ENCODE peak calls at places on chromosomes 5 and 9, in seven cellular contexts. J, Q, L, X, Y, E and G are unnamed samples. For H3K36me3, the result is how much of the 10 kb centered on the place peaks cover.

GRCh38 chr9:81002242-81002641 is 687.1 kb downstream of the TLE1 start:
- DNase-seq in J (no peak), E (no peak), Y (no peak), X (no peak), Q (no peak), L (no peak), G (peak)

GRCh38 chr5:2441496-2442180 is 309.8 kb downstream of the IRX2 start:
- DNase-seq in L (peak), X (no peak), Q (no peak), E (no peak), Y (no peak), J (no peak), G (no peak)

GRCh38 chr9:81789751-81790150 is 100.4 kb upstream of the TLE1 start:
- DNase-seq in Q (no peak), J (no peak), E (no peak), X (no peak), Y (no peak), L (no peak), G (no peak)

GRCh38 chr9:33202552-33203300 is 35.6 kb upstream of the B4GALT1 start:
- DNase-seq in X (peak), Y (peak), E (no peak), Q (no peak), J (peak), L (peak), G (no peak)

GRCh38 chr9:133534346-133535284 is at the start of gene ADAMTSL2:
- DNase-seq in L (peak), J (no peak), X (peak), Y (peak), Q (no peak), E (peak), G (no peak)

GRCh38 chr9:98644011-98644410 is 64.7 kb downstream of the GABBR2 start:
- DNase-seq in Q (no peak), E (no peak), J (no peak), L (no peak), Y (no peak), X (no peak), G (no peak)

GRCh38 chr5:81393783-81394718 is at the start of gene ACOT12:
- DNase-seq in X (no peak), Y (no peak), L (no peak), E (no peak), J (no peak), Q (no peak), G (no peak)

GRCh38 chr9:68669189-68669588 is 35.9 kb upstream of the PIP5K1B start:
- DNase-seq in J (no peak), E (no peak), L (no peak), Q (no peak), X (no peak), Y (no peak), G (no peak)

GRCh38 chr5:160970605-160971191 is 118.7 kb upstream of the ATP10B start:
- DNase-seq in L (no peak), E (no peak), Y (no peak), X (no peak), J (no peak), Q (no peak), G (no peak)

GRCh38 chr5:98333921-98334320 is 439.5 kb upstream of the RGMB start:
- DNase-seq in E (no peak), J (no peak), Q (no peak), Y (no peak), X (no peak), L (no peak), G (no peak)

GRCh38 chr9:136542246-136543041 is 3.4 kb downstream of the NOTCH1 start:
- DNase-seq in Y (no peak), E (no peak), J (no peak), Q (no peak), X (no peak), L (no peak), G (no peak)
- H3K4me3 ChIP-seq in Y (no peak), E (no peak), J (no peak), Q (no peak), X (no peak), L (peak), G (no peak)

DNA sequence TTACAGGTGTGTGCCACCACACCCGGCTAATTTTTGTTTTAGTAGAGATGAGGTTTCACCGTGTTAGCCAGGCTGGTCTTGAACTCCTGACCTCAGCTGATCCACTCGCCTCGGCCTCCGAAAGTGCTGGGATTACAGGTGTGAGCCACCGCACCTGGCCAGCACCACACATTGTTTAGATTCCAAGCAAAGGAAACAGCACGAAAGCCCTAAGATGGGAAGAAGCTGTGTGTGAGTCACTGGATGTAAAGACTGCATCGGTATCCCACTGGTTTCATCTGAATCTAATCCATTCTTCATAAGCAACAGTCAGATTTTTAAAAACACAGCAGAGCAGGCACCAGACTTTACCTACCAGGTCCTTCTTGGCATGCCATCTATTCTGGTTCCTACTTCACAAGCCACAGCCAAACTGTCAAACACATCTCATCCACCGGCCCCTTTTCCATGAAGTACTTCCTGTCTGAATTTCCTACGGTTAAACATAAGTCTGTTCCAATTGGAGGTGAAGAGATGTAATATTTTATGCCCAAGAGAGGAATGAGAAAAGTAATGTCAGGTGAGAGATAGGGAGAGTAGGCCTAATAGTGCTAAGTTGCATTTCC is 17.4 kb downstream of the UBTD2 start:
- DNase-seq in X (no peak), Q (no peak), E (no peak), J (no peak), Y (no peak), L (no peak), G (no peak)
- TF ChIP-seq CTCF in X (no peak), Q (no peak), E (no peak), J (no peak), Y (no peak), L (no peak), G (no peak)

GRCh38 chr5:179621551-179621971 is 1.9 kb downstream of the HNRNPH1 start:
- DNase-seq in X (no peak), Q (no peak), J (peak), L (no peak), E (no peak), Y (no peak), G (no peak)

GRCh38 chr5:179620703-179621350 is 2.6 kb downstream of the HNRNPH1 start:
- DNase-seq in E (no peak), Q (no peak), Y (no peak), X (no peak), J (no peak), L (no peak), G (no peak)

GRCh38 chr5:179618923-179619554 is 4.4 kb downstream of the HNRNPH1 start:
- DNase-seq in Y (no peak), X (no peak), Q (no peak), J (peak), L (no peak), E (no peak), G (no peak)

GRCh38 chr5:179619776-179620175 is 3.7 kb downstream of the HNRNPH1 start:
- DNase-seq in J (no peak), Y (no peak), E (no peak), L (no peak), X (no peak), Q (no peak), G (no peak)

GRCh38 chr5:179620293-179620692 is 3.2 kb downstream of the HNRNPH1 start:
- DNase-seq in Q (no peak), X (no peak), J (peak), E (no peak), L (no peak), Y (no peak), G (no peak)
- H3K36me3 ChIP-seq in Q (under half), X (under half), J (half or more), E (under half), L (half or more), Y (under half), G (under half)

GRCh38 chr5:150447188-150447587 is 2.4 kb downstream of the RPS14 start:
- DNase-seq in Q (no peak), X (no peak), E (no peak), L (no peak), J (no peak), Y (no peak), G (no peak)

GRCh38 chr5:150449491-150450339 is at the start of gene RPS14:
- DNase-seq in J (peak), X (peak), E (peak), L (peak), Q (peak), Y (peak), G (peak)

GRCh38 chr5:150446583-150446982 is 3.0 kb downstream of the RPS14 start:
- DNase-seq in J (no peak), Q (no peak), L (no peak), Y (no peak), X (no peak), E (no peak), G (no peak)

GRCh38 chr5:150448960-150449490 is 514 bp downstream of the RPS14 start:
- DNase-seq in Q (no peak), E (peak), Y (no peak), J (no peak), L (no peak), X (no peak), G (no peak)

GRCh38 chr5:150448353-150448752 is 1.2 kb downstream of the RPS14 start:
- DNase-seq in E (no peak), Y (no peak), X (no peak), L (no peak), Q (no peak), J (no peak), G (no peak)
- H3K4me3 ChIP-seq in E (peak), Y (peak), X (peak), L (peak), Q (peak), J (peak), G (peak)

DNA sequence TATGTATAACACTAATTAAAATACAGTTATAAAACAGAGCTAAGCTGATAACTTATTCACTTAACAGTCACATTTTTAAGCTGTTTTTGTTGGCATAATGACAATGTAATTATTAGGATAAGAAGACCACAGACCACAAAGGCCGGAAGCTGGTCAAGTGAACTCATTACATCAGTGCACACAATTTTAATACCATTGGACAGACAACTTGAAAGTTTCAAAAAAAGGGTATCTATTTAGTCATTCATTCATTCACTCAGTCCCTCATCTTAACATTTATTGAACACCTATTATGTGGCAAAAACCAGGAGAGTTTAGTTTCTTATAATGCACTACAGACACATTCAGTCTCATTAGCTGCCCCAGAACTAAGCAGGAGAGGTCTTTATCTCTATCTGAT is 11.6 kb downstream of the ERP44 start:
- DNase-seq in X (no peak), E (no peak), J (no peak), Q (no peak), Y (no peak), L (no peak), G (no peak)
- TF ChIP-seq CTCF in X (no peak), E (no peak), J (no peak), Q (no peak), Y (no peak), L (no peak), G (no peak)

GRCh38 chr9:136499935-136500910 is 17.4 kb upstream of the SEC16A start:
- DNase-seq in X (no peak), E (no peak), Y (no peak), L (no peak), Q (no peak), J (no peak), G (no peak)

GRCh38 chr9:136496801-136497620 is 14.2 kb upstream of the SEC16A start:
- DNase-seq in L (no peak), J (no peak), Q (no peak), Y (no peak), X (no peak), E (no peak), G (no peak)

GRCh38 chr9:136497916-136498695 is 15.3 kb upstream of the SEC16A start:
- DNase-seq in L (no peak), Y (no peak), X (no peak), E (no peak), Q (no peak), J (no peak), G (no peak)

GRCh38 chr9:136501686-136502085 is 18.8 kb upstream of the SEC16A start:
- DNase-seq in Y (no peak), Q (no peak), J (no peak), X (no peak), E (no peak), L (no peak), G (no peak)

DNA sequence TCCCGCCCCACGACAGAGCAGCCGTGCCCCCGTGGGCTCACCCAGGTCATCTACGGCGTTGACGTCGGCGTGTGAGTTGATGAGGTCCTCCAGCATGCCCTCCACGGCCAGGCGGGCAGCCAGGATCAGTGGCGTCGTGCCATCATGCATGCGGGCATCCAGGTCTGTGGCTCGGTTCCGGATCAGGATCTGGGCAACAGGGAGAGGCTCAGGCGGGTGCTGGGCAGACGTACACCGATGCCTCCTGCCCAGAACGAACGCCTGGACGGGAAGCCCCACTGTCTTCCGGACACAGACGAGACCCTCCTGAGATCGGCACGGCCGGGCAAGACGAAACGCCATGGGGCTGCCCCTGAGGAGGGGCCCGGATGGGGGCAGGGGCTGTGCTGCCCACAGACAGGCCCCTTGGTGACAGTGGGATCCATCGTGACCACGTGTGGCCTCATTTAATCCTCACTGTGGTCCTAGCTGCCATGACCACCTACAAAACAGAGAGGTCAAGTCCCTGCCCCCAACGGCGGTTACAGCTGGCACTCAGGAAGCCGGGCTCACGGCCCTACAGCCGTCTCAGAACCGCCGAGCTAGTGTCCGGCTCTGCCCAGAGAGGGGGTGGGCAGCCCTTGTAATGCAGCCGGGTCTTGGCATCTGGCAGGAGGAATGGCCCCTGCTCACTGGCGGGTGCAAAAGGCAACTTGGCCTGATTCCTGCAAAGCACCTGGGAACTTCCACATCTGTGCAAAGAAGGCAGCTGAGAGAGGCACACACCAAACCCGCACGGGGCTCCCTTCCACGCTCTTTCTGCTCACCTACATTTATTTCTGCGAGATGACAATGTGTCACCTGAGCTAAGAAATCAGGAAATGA is 16.5 kb upstream of the SEC16A start:
- DNase-seq in Q (no peak), J (no peak), L (no peak), X (no peak), Y (no peak), E (no peak), G (no peak)
- H3K36me3 ChIP-seq in Q (under half), J (half or more), L (half or more), X (under half), Y (under half), E (under half), G (under half)

GRCh38 chr5:37198842-37199241 is 50.3 kb downstream of the CPLANE1 start:
- DNase-seq in J (no peak), Y (no peak), X (no peak), Q (no peak), E (no peak), L (no peak), G (no peak)

GRCh38 chr5:37198066-37198465 is 51.1 kb downstream of the CPLANE1 start:
- DNase-seq in J (no peak), Y (no peak), Q (no peak), L (no peak), X (no peak), E (no peak), G (no peak)

DNA sequence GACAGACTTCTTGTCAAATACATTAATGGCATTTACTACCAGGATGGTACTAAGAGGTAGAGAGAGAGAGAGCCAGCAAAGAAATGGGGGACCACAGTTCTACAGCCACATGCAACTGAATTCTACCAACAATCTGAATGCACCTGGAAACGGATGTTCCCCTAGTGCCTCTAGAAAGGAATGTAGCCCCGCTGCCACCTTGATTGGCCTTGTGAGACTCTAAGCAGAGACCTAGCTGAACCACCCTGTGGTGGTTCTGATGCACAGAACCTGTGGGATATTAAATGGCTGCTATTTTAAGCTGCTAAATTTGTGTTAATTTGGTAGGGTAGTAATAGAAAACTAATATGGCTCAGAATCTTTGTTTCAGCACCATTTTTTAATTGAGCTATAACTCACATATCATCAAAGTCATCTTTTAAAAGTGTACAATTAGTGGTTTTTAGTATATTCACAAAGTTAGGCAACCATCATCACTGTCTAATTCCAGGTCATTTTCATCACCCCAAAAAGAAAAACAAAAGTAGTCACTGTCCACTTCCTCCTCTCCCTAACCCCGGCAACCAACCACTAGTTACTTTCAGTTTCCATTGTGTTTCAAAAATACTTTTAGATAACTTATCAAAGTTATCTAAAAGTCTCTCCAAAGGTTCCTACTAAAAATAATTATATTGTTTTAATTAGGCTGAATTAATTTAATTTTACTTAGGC is 51.7 kb downstream of the CPLANE1 start:
- DNase-seq in Q (no peak), Y (no peak), L (no peak), J (no peak), X (no peak), E (no peak), G (no peak)
- H3K4me3 ChIP-seq in Q (no peak), Y (no peak), L (no peak), J (no peak), X (no peak), E (no peak), G (no peak)

GRCh38 chr5:172052454-172053236 is 46.2 kb upstream of the FBXW11 start:
- DNase-seq in E (no peak), X (peak), Q (no peak), L (peak), Y (no peak), J (peak), G (no peak)
- TF ChIP-seq CTCF in E (no peak), X (peak), Q (no peak), L (no peak), Y (no peak), J (no peak), G (peak)

DNA sequence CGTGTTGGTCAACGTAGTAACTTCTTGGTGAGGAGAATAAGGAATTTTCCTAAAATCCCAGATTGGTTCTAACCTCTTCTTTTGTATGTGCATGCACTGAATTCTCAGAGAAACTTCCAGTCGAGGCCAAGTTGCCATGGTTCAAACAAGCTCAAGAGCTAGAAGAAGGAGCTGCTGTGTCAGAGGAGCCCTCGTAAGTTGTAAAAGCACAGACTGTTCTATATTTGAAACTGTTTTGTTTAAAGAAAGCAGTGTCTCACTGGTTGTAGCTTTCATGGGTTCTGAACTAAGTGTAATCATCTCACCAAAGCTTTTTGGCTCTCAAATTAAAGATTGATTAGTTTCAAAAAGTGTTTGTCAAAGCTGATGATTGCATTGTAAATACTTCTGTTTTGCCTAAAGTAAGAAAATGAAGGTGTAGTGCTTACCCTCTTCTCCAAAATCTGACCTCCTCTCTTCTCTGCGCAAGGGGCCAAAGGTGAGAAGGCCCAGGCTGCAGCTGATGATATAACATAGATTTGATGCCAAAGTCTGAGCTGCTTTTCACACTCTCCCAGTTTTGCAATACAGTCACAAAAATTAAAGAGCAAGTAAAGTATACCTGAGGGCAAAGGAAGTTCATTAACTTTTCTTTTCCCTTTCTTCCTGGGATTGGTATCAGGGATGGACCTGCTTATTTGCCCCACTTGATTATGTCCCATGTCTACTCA is 210.8 kb downstream of the ADAMTSL1 start:
- DNase-seq in X (no peak), L (no peak), Y (no peak), E (no peak), Q (no peak), J (no peak), G (no peak)
- H3K36me3 ChIP-seq in X (under half), L (under half), Y (under half), E (under half), Q (under half), J (under half), G (under half)